ENCODE peak calls at places on chromosome 11, in eight cellular contexts. One of them, this sample, is unnamed.
A peak's percentile ranks its signal among the peaks of the same experiment; 100 is the strongest.

GRCh38 chr11:15690326-15690725 is 575.6 kb downstream of the INSC start:
- DNase-seq in cardiac muscle cell: no peak
- DNase-seq in right lobe of liver: no peak
- DNase-seq in osteoblast: no peak
- DNase-seq in endodermal cell: no peak
- DNase-seq in A673: no peak
- DNase-seq in uterus: no peak
- DNase-seq in mucosa of descending colon: no peak
- DNase-seq in this sample: no peak

GRCh38 chr11:125329786-125330185 is 165.2 kb downstream of the PKNOX2 start:
- DNase-seq in cardiac muscle cell: no peak
- DNase-seq in right lobe of liver: no peak
- DNase-seq in osteoblast: no peak
- DNase-seq in endodermal cell: peak; percentile 48
- DNase-seq in A673: no peak
- DNase-seq in uterus: no peak
- DNase-seq in mucosa of descending colon: no peak
- DNase-seq in this sample: no peak

GRCh38 chr11:111327908-111328624 is 29.7 kb downstream of the POU2AF3 start:
- DNase-seq in cardiac muscle cell: peak; percentile 50
- DNase-seq in right lobe of liver: peak; percentile 21
- DNase-seq in osteoblast: no peak
- DNase-seq in endodermal cell: peak; percentile 57
- DNase-seq in A673: no peak
- DNase-seq in uterus: no peak
- DNase-seq in mucosa of descending colon: no peak
- DNase-seq in this sample: no peak

GRCh38 chr11:76215946-76216345 is 9.6 kb upstream of the WNT11 start:
- DNase-seq in cardiac muscle cell: no peak
- DNase-seq in right lobe of liver: no peak
- DNase-seq in osteoblast: peak; percentile 96
- DNase-seq in endodermal cell: no peak
- DNase-seq in A673: no peak
- DNase-seq in uterus: no peak
- DNase-seq in mucosa of descending colon: no peak
- DNase-seq in this sample: no peak

GRCh38 chr11:132844956-132845355 is 687.3 kb downstream of the OPCML start:
- DNase-seq in cardiac muscle cell: peak; percentile 35
- DNase-seq in right lobe of liver: no peak
- DNase-seq in osteoblast: peak; percentile 76
- DNase-seq in endodermal cell: no peak
- DNase-seq in A673: peak; percentile 60
- DNase-seq in uterus: no peak
- DNase-seq in mucosa of descending colon: no peak
- DNase-seq in this sample: no peak

GRCh38 chr11:30855383-30856006 is 269.3 kb upstream of the MPPED2 start:
- DNase-seq in cardiac muscle cell: peak; percentile 52
- DNase-seq in right lobe of liver: no peak
- DNase-seq in osteoblast: peak; percentile 52
- DNase-seq in endodermal cell: no peak
- DNase-seq in A673: peak; percentile 77
- DNase-seq in uterus: no peak
- DNase-seq in mucosa of descending colon: no peak
- DNase-seq in this sample: no peak

GRCh38 chr11:27396259-27396839 is 33.3 kb upstream of the CCDC34 start:
- DNase-seq in cardiac muscle cell: no peak
- DNase-seq in right lobe of liver: no peak
- DNase-seq in osteoblast: no peak
- DNase-seq in endodermal cell: no peak
- DNase-seq in A673: no peak
- DNase-seq in uterus: no peak
- DNase-seq in mucosa of descending colon: no peak
- DNase-seq in this sample: no peak

GRCh38 chr11:129298990-129299389 is 76.7 kb upstream of the BARX2 start:
- DNase-seq in cardiac muscle cell: no peak
- DNase-seq in right lobe of liver: no peak
- DNase-seq in osteoblast: no peak
- DNase-seq in endodermal cell: no peak
- DNase-seq in A673: no peak
- DNase-seq in uterus: no peak
- DNase-seq in mucosa of descending colon: no peak
- DNase-seq in this sample: no peak

GRCh38 chr11:131109256-131109655 is 193.0 kb upstream of the SNX19 start:
- DNase-seq in cardiac muscle cell: no peak
- DNase-seq in right lobe of liver: no peak
- DNase-seq in osteoblast: no peak
- DNase-seq in endodermal cell: no peak
- DNase-seq in A673: no peak
- DNase-seq in uterus: no peak
- DNase-seq in mucosa of descending colon: no peak
- DNase-seq in this sample: no peak

GRCh38 chr11:59559886-59560285 is 48.5 kb downstream of the OR4D9 start:
- DNase-seq in cardiac muscle cell: peak; percentile 27
- DNase-seq in right lobe of liver: no peak
- DNase-seq in osteoblast: no peak
- DNase-seq in endodermal cell: no peak
- DNase-seq in A673: no peak
- DNase-seq in uterus: no peak
- DNase-seq in mucosa of descending colon: no peak
- DNase-seq in this sample: no peak

DNA sequence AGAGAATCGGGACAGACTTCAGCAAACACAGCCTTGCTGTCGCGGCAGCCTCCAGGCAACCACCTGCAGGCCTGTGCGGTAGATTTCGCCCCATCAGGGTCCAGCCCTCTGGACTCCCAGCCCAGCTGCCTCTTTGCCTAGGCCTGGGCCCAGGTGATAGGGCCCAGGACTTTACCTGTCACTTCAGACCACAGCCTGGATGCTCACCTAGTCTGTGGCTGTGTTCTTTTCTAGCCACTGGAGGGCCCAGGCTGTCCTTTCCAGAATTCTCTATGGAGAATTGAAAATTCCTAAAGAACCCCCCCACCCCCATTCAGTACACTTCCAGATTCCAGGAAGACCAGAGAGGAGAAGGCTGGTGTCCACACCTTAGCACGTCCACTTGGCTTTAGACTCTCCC is 30.6 kb upstream of the RAB1B start:
- DNase-seq in cardiac muscle cell: no peak
- DNase-seq in right lobe of liver: no peak
- DNase-seq in osteoblast: peak; percentile 45
- DNase-seq in endodermal cell: no peak
- DNase-seq in A673: no peak
- DNase-seq in uterus: no peak
- DNase-seq in mucosa of descending colon: no peak
- DNase-seq in this sample: no peak
- TF ChIP-seq CTCF in cardiac muscle cell: no peak
- TF ChIP-seq CTCF in right lobe of liver: no peak
- TF ChIP-seq CTCF in osteoblast: no peak
- TF ChIP-seq CTCF in endodermal cell: peak; percentile 31
- TF ChIP-seq CTCF in A673: no peak
- TF ChIP-seq CTCF in uterus: no peak
- TF ChIP-seq CTCF in mucosa of descending colon: no peak
- TF ChIP-seq CTCF in this sample: no peak

GRCh38 chr11:62611705-62612365 is 740 bp downstream of the EML3 start:
- DNase-seq in cardiac muscle cell: no peak
- DNase-seq in right lobe of liver: peak; percentile 34
- DNase-seq in osteoblast: peak; percentile 96
- DNase-seq in endodermal cell: peak; percentile 78
- DNase-seq in A673: peak; percentile 68
- DNase-seq in uterus: peak; percentile 74
- DNase-seq in mucosa of descending colon: peak; percentile 66
- DNase-seq in this sample: no peak
- H3K4me3 ChIP-seq in cardiac muscle cell: peak overlapping the region; percentile 55
- H3K4me3 ChIP-seq in right lobe of liver: peak overlapping the region; percentile 67
- H3K4me3 ChIP-seq in osteoblast: peak overlapping the region; percentile 92
- H3K4me3 ChIP-seq in endodermal cell: peak overlapping the region; percentile 89
- H3K4me3 ChIP-seq in A673: peak overlapping the region; percentile 80
- H3K4me3 ChIP-seq in uterus: peak overlapping the region; percentile 97
- H3K4me3 ChIP-seq in mucosa of descending colon: peak overlapping the region; percentile 68
- H3K4me3 ChIP-seq in this sample: peak overlapping the region; percentile 66

DNA sequence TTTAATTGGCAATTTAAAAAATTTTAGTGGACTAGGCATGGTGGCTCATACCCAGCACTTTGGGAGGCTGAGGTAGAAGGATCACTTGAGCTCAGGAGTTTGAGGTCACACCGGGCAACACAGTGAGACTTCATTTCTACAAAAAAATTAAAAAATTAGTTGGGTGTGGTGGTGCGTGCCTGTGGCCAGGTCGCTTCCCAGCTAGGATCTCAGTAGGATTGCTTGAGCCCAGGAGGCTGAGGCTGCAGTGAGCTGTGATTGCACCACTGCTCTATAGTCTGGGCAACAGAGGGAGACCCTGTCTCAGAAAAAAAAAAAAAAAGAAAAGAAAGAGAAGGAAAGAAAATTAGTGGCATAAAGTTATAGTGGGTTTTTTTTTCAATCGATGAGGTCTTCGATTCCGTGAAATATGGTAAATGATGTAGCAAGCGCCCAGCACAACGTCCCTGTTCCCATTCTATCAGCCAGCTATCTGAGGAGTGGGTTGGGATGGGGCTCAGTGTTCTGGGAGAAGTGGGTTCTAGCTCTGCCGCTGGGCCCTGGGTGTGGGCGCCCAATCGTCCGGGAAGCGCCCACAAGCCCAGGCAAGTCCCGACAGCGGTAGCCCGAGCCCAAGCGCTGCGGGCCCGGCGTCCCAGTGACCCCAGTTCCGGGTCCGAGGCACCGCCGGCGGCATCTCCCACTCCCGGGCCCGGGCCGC is 1.4 kb downstream of the FOSL1 start:
- DNase-seq in cardiac muscle cell: no peak
- DNase-seq in right lobe of liver: no peak
- DNase-seq in osteoblast: no peak
- DNase-seq in endodermal cell: no peak
- DNase-seq in A673: no peak
- DNase-seq in uterus: peak; percentile 58
- DNase-seq in mucosa of descending colon: no peak
- DNase-seq in this sample: no peak
- H3K9me3 ChIP-seq in cardiac muscle cell: no peaks in the 10 kb centered on the region
- H3K9me3 ChIP-seq in right lobe of liver: no peaks in the 10 kb centered on the region
- H3K9me3 ChIP-seq in osteoblast: no peaks in the 10 kb centered on the region
- H3K9me3 ChIP-seq in endodermal cell: no peaks in the 10 kb centered on the region
- H3K9me3 ChIP-seq in A673: no peaks in the 10 kb centered on the region
- H3K9me3 ChIP-seq in uterus: no peaks in the 10 kb centered on the region
- H3K9me3 ChIP-seq in mucosa of descending colon: no peaks in the 10 kb centered on the region
- H3K9me3 ChIP-seq in this sample: no peaks in the 10 kb centered on the region

GRCh38 chr11:79708319-79708928 is 267.6 kb upstream of the TENM4 start:
- DNase-seq in cardiac muscle cell: peak; percentile 73
- DNase-seq in right lobe of liver: no peak
- DNase-seq in osteoblast: peak; percentile 75
- DNase-seq in endodermal cell: peak; percentile 74
- DNase-seq in A673: peak; percentile 74
- DNase-seq in uterus: no peak
- DNase-seq in mucosa of descending colon: peak; percentile 14
- DNase-seq in this sample: no peak
- TF ChIP-seq CTCF in cardiac muscle cell: peak; percentile 38
- TF ChIP-seq CTCF in right lobe of liver: peak; percentile 46
- TF ChIP-seq CTCF in osteoblast: peak; percentile 58
- TF ChIP-seq CTCF in endodermal cell: peak; percentile 88
- TF ChIP-seq CTCF in A673: peak; percentile 64
- TF ChIP-seq CTCF in uterus: no peak
- TF ChIP-seq CTCF in mucosa of descending colon: no peak
- TF ChIP-seq CTCF in this sample: peak; percentile 69

GRCh38 chr11:10502065-10502680 is 38.8 kb downstream of the RNF141 start:
- DNase-seq in cardiac muscle cell: no peak
- DNase-seq in right lobe of liver: no peak
- DNase-seq in osteoblast: no peak
- DNase-seq in endodermal cell: no peak
- DNase-seq in A673: no peak
- DNase-seq in uterus: no peak
- DNase-seq in mucosa of descending colon: no peak
- DNase-seq in this sample: no peak

GRCh38 chr11:10503217-10503616 is 37.8 kb downstream of the RNF141 start:
- DNase-seq in cardiac muscle cell: no peak
- DNase-seq in right lobe of liver: no peak
- DNase-seq in osteoblast: peak; percentile 56
- DNase-seq in endodermal cell: no peak
- DNase-seq in A673: no peak
- DNase-seq in uterus: no peak
- DNase-seq in mucosa of descending colon: no peak
- DNase-seq in this sample: no peak

GRCh38 chr11:10503777-10504176 is 37.2 kb downstream of the RNF141 start:
- DNase-seq in cardiac muscle cell: no peak
- DNase-seq in right lobe of liver: no peak
- DNase-seq in osteoblast: no peak
- DNase-seq in endodermal cell: no peak
- DNase-seq in A673: no peak
- DNase-seq in uterus: no peak
- DNase-seq in mucosa of descending colon: no peak
- DNase-seq in this sample: no peak

GRCh38 chr11:10504490-10504889 is 36.5 kb downstream of the RNF141 start:
- DNase-seq in cardiac muscle cell: no peak
- DNase-seq in right lobe of liver: no peak
- DNase-seq in osteoblast: no peak
- DNase-seq in endodermal cell: no peak
- DNase-seq in A673: no peak
- DNase-seq in uterus: no peak
- DNase-seq in mucosa of descending colon: no peak
- DNase-seq in this sample: no peak

GRCh38 chr11:10502770-10503169 is 38.2 kb downstream of the RNF141 start:
- DNase-seq in cardiac muscle cell: no peak
- DNase-seq in right lobe of liver: no peak
- DNase-seq in osteoblast: no peak
- DNase-seq in endodermal cell: no peak
- DNase-seq in A673: no peak
- DNase-seq in uterus: no peak
- DNase-seq in mucosa of descending colon: no peak
- DNase-seq in this sample: no peak
- H3K4me3 ChIP-seq in cardiac muscle cell: no peak overlapping the region
- H3K4me3 ChIP-seq in right lobe of liver: no peak overlapping the region
- H3K4me3 ChIP-seq in osteoblast: no peak overlapping the region
- H3K4me3 ChIP-seq in endodermal cell: no peak overlapping the region
- H3K4me3 ChIP-seq in A673: no peak overlapping the region
- H3K4me3 ChIP-seq in uterus: no peak overlapping the region
- H3K4me3 ChIP-seq in mucosa of descending colon: no peak overlapping the region
- H3K4me3 ChIP-seq in this sample: no peak overlapping the region

DNA sequence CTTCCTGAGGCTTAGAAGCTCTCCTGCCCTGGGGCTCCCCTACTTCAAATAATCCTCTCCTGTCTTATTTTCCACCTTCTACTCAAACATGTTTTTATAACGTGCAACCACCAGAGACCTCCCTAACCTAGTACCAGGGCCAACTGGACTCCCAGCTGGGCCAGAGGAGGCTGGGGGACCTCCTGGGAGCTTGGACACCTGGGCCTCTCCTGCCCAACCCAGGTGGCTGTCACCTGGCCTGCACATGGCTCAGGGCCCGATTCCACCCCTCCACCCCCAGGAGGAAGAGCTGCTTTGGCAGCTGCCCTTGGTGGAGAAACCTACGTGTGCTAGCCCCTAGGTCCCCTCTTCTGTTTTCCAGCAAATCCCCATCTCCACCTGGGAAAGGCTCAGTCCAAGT is 105.2 kb downstream of the ABTB2 start:
- DNase-seq in cardiac muscle cell: no peak
- DNase-seq in right lobe of liver: no peak
- DNase-seq in osteoblast: no peak
- DNase-seq in endodermal cell: no peak
- DNase-seq in A673: no peak
- DNase-seq in uterus: no peak
- DNase-seq in mucosa of descending colon: no peak
- DNase-seq in this sample: no peak
- H3K9me3 ChIP-seq in cardiac muscle cell: no peaks in the 10 kb centered on the region
- H3K9me3 ChIP-seq in right lobe of liver: no peaks in the 10 kb centered on the region
- H3K9me3 ChIP-seq in osteoblast: no peaks in the 10 kb centered on the region
- H3K9me3 ChIP-seq in endodermal cell: no peaks in the 10 kb centered on the region
- H3K9me3 ChIP-seq in A673: no peaks in the 10 kb centered on the region
- H3K9me3 ChIP-seq in uterus: no peaks in the 10 kb centered on the region
- H3K9me3 ChIP-seq in mucosa of descending colon: no peaks in the 10 kb centered on the region
- H3K9me3 ChIP-seq in this sample: no peaks in the 10 kb centered on the region